ENCODE peak calls at places on chromosomes 11 and 22, in seven cellular contexts. One of them, this sample, is unnamed.

GRCh38 chr11:69870772-69871171 is 51.6 kb upstream of the FGF3 start:
- DNase-seq in CD8-positive, alpha-beta memory T cell: no peak
- DNase-seq in astrocyte: peak; percentile 42
- DNase-seq in HAP-1: no peak
- DNase-seq in body of pancreas: no peak
- DNase-seq in BE2C: no peak
- DNase-seq in gastrocnemius medialis: no peak
- DNase-seq in this sample: no peak

GRCh38 chr22:41681616-41682015 is 7.1 kb downstream of the SNU13 start:
- DNase-seq in CD8-positive, alpha-beta memory T cell: no peak
- DNase-seq in astrocyte: no peak
- DNase-seq in HAP-1: no peak
- DNase-seq in body of pancreas: no peak
- DNase-seq in BE2C: no peak
- DNase-seq in gastrocnemius medialis: no peak
- DNase-seq in this sample: no peak

GRCh38 chr11:112789481-112789880 is 171.7 kb upstream of the NCAM1 start:
- DNase-seq in CD8-positive, alpha-beta memory T cell: no peak
- DNase-seq in astrocyte: no peak
- DNase-seq in HAP-1: no peak
- DNase-seq in body of pancreas: no peak
- DNase-seq in BE2C: no peak
- DNase-seq in gastrocnemius medialis: no peak
- DNase-seq in this sample: no peak

GRCh38 chr11:119433369-119433749 is 10.4 kb upstream of the THY1 start:
- DNase-seq in CD8-positive, alpha-beta memory T cell: no peak
- DNase-seq in astrocyte: peak; percentile 69
- DNase-seq in HAP-1: no peak
- DNase-seq in body of pancreas: no peak
- DNase-seq in BE2C: no peak
- DNase-seq in gastrocnemius medialis: no peak
- DNase-seq in this sample: no peak

GRCh38 chr11:74311352-74311926 is at the start of gene P4HA3:
- DNase-seq in CD8-positive, alpha-beta memory T cell: peak; percentile 13
- DNase-seq in astrocyte: no peak
- DNase-seq in HAP-1: no peak
- DNase-seq in body of pancreas: peak; percentile 70
- DNase-seq in BE2C: peak; percentile 69
- DNase-seq in gastrocnemius medialis: peak; percentile 45
- DNase-seq in this sample: peak; percentile 16

GRCh38 chr11:76577199-76577920 is 93.2 kb downstream of the LRRC32 start:
- DNase-seq in CD8-positive, alpha-beta memory T cell: no peak
- DNase-seq in astrocyte: peak; percentile 72
- DNase-seq in HAP-1: peak; percentile 28
- DNase-seq in body of pancreas: no peak
- DNase-seq in BE2C: peak; percentile 99
- DNase-seq in gastrocnemius medialis: no peak
- DNase-seq in this sample: no peak

GRCh38 chr11:1049431-1049891 is 12.9 kb upstream of the MUC6 start:
- DNase-seq in CD8-positive, alpha-beta memory T cell: no peak
- DNase-seq in astrocyte: no peak
- DNase-seq in HAP-1: no peak
- DNase-seq in body of pancreas: peak; percentile 53
- DNase-seq in BE2C: peak; percentile 3
- DNase-seq in gastrocnemius medialis: peak; percentile 10
- DNase-seq in this sample: no peak

GRCh38 chr11:70735976-70736375 is 337.6 kb downstream of the CTTN start:
- DNase-seq in CD8-positive, alpha-beta memory T cell: no peak
- DNase-seq in astrocyte: no peak
- DNase-seq in HAP-1: no peak
- DNase-seq in body of pancreas: no peak
- DNase-seq in BE2C: no peak
- DNase-seq in gastrocnemius medialis: no peak
- DNase-seq in this sample: no peak

GRCh38 chr11:93735627-93736026 is 5.7 kb downstream of the TAF1D start:
- DNase-seq in CD8-positive, alpha-beta memory T cell: no peak
- DNase-seq in astrocyte: no peak
- DNase-seq in HAP-1: no peak
- DNase-seq in body of pancreas: no peak
- DNase-seq in BE2C: no peak
- DNase-seq in gastrocnemius medialis: no peak
- DNase-seq in this sample: no peak

GRCh38 chr11:65180877-65181568 is 705 bp upstream of the CAPN1 start:
- DNase-seq in CD8-positive, alpha-beta memory T cell: peak; percentile 35
- DNase-seq in astrocyte: peak; percentile 36
- DNase-seq in HAP-1: peak; percentile 88
- DNase-seq in body of pancreas: peak; percentile 72
- DNase-seq in BE2C: peak; percentile 82
- DNase-seq in gastrocnemius medialis: peak; percentile 66
- DNase-seq in this sample: peak; percentile 37

GRCh38 chr11:123300874-123301695 is 106.0 kb upstream of the CLMP start:
- DNase-seq in CD8-positive, alpha-beta memory T cell: no peak
- DNase-seq in astrocyte: peak; percentile 60
- DNase-seq in HAP-1: no peak
- DNase-seq in body of pancreas: no peak
- DNase-seq in BE2C: no peak
- DNase-seq in gastrocnemius medialis: no peak
- DNase-seq in this sample: no peak

GRCh38 chr11:35340101-35340500 is 79.3 kb downstream of the SLC1A2 start:
- DNase-seq in CD8-positive, alpha-beta memory T cell: no peak
- DNase-seq in astrocyte: no peak
- DNase-seq in HAP-1: no peak
- DNase-seq in body of pancreas: no peak
- DNase-seq in BE2C: no peak
- DNase-seq in gastrocnemius medialis: no peak
- DNase-seq in this sample: no peak

GRCh38 chr11:2741377-2742131 is 41.8 kb upstream of the KCNQ1OT1 start:
- DNase-seq in CD8-positive, alpha-beta memory T cell: no peak
- DNase-seq in astrocyte: peak; percentile 62
- DNase-seq in HAP-1: no peak
- DNase-seq in body of pancreas: no peak
- DNase-seq in BE2C: no peak
- DNase-seq in gastrocnemius medialis: no peak
- DNase-seq in this sample: no peak

GRCh38 chr11:87926250-87926970 is 248.8 kb downstream of the RAB38 start:
- DNase-seq in CD8-positive, alpha-beta memory T cell: no peak
- DNase-seq in astrocyte: peak; percentile 65
- DNase-seq in HAP-1: no peak
- DNase-seq in body of pancreas: no peak
- DNase-seq in BE2C: no peak
- DNase-seq in gastrocnemius medialis: no peak
- DNase-seq in this sample: no peak

GRCh38 chr11:44680982-44681597 is 45.7 kb upstream of the TSPAN18 start:
- DNase-seq in CD8-positive, alpha-beta memory T cell: no peak
- DNase-seq in astrocyte: peak; percentile 31
- DNase-seq in HAP-1: no peak
- DNase-seq in body of pancreas: no peak
- DNase-seq in BE2C: no peak
- DNase-seq in gastrocnemius medialis: no peak
- DNase-seq in this sample: no peak

GRCh38 chr22:48751539-48752437 is 1075.9 kb downstream of the BRD1 start:
- DNase-seq in CD8-positive, alpha-beta memory T cell: no peak
- DNase-seq in astrocyte: no peak
- DNase-seq in HAP-1: no peak
- DNase-seq in body of pancreas: no peak
- DNase-seq in BE2C: no peak
- DNase-seq in gastrocnemius medialis: no peak
- DNase-seq in this sample: no peak

GRCh38 chr22:27988704-27989103 is 69.6 kb upstream of the PITPNB start:
- DNase-seq in CD8-positive, alpha-beta memory T cell: no peak
- DNase-seq in astrocyte: no peak
- DNase-seq in HAP-1: peak; percentile 5
- DNase-seq in body of pancreas: no peak
- DNase-seq in BE2C: no peak
- DNase-seq in gastrocnemius medialis: no peak
- DNase-seq in this sample: no peak

GRCh38 chr11:134973801-134974200 is 561.8 kb upstream of the B3GAT1 start:
- DNase-seq in CD8-positive, alpha-beta memory T cell: no peak
- DNase-seq in astrocyte: no peak
- DNase-seq in HAP-1: no peak
- DNase-seq in body of pancreas: no peak
- DNase-seq in BE2C: no peak
- DNase-seq in gastrocnemius medialis: no peak
- DNase-seq in this sample: no peak

GRCh38 chr11:63940786-63941185 is 2.0 kb downstream of the NAA40 start:
- DNase-seq in CD8-positive, alpha-beta memory T cell: no peak
- DNase-seq in astrocyte: no peak
- DNase-seq in HAP-1: no peak
- DNase-seq in body of pancreas: no peak
- DNase-seq in BE2C: no peak
- DNase-seq in gastrocnemius medialis: no peak
- DNase-seq in this sample: no peak
- H3K4me1 ChIP-seq in CD8-positive, alpha-beta memory T cell: peaks cover 15% of the 10 kb centered on the region
- H3K4me1 ChIP-seq in astrocyte: no peaks in the 10 kb centered on the region
- H3K4me1 ChIP-seq in HAP-1: peaks cover 3% of the 10 kb centered on the region
- H3K4me1 ChIP-seq in body of pancreas: peaks cover 28% of the 10 kb centered on the region
- H3K4me1 ChIP-seq in BE2C: peaks cover 12% of the 10 kb centered on the region
- H3K4me1 ChIP-seq in gastrocnemius medialis: peaks cover 41% of the 10 kb centered on the region
- H3K4me1 ChIP-seq in this sample: no peaks in the 10 kb centered on the region

DNA sequence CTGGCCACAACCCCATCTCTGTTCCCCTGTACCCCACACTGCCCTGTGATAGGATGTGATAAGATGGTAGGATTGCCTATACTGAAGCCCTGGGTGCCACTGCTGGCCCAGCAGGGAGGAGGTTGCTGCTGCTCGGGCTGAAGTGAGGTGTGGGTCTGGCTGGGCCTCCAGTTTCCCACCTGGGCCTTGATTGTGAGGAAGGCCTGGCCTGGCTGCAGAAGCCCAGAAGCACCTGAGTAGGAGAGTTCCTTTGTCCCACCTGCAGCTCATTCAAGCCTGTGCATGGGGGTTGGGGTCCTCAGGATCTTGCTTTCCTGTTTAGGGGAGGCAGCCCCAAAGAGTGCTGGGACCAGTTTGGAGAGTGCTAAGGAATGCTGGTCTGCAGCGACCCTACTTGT is 3.3 kb downstream of the ST3GAL4 start:
- DNase-seq in CD8-positive, alpha-beta memory T cell: no peak
- DNase-seq in astrocyte: no peak
- DNase-seq in HAP-1: no peak
- DNase-seq in body of pancreas: no peak
- DNase-seq in BE2C: no peak
- DNase-seq in gastrocnemius medialis: no peak
- DNase-seq in this sample: no peak
- H3K4me1 ChIP-seq in CD8-positive, alpha-beta memory T cell: peaks cover 14% of the 10 kb centered on the region
- H3K4me1 ChIP-seq in astrocyte: peaks cover 33% of the 10 kb centered on the region
- H3K4me1 ChIP-seq in HAP-1: peaks cover 19% of the 10 kb centered on the region
- H3K4me1 ChIP-seq in body of pancreas: peaks cover 21% of the 10 kb centered on the region
- H3K4me1 ChIP-seq in BE2C: no peaks in the 10 kb centered on the region
- H3K4me1 ChIP-seq in gastrocnemius medialis: peaks cover 26% of the 10 kb centered on the region
- H3K4me1 ChIP-seq in this sample: peaks cover 10% of the 10 kb centered on the region

DNA sequence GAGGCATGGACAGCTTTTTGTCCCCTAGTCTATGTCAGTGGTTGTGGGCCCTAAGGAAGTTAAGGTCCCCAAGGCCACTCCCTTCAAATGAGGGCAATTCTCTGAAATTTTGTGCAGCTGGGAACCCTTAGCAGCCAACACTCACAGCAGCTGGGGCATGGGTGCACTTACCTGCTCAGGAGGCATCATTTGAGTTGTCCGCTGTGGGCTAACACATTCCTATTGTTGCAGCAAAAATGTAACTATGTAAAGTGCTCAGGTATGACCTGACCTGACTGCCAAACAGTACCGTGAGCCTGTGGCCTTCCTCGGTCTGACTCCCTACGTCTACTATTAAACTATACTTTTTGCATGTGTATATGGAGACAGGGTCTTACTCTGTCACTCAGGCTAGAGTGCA is 5.8 kb upstream of the MRTFA start:
- DNase-seq in CD8-positive, alpha-beta memory T cell: no peak
- DNase-seq in astrocyte: no peak
- DNase-seq in HAP-1: no peak
- DNase-seq in body of pancreas: no peak
- DNase-seq in BE2C: no peak
- DNase-seq in gastrocnemius medialis: no peak
- DNase-seq in this sample: no peak
- H3K4me1 ChIP-seq in CD8-positive, alpha-beta memory T cell: peaks cover 6% of the 10 kb centered on the region
- H3K4me1 ChIP-seq in astrocyte: peaks cover 6% of the 10 kb centered on the region
- H3K4me1 ChIP-seq in HAP-1: peaks cover 3% of the 10 kb centered on the region
- H3K4me1 ChIP-seq in body of pancreas: peaks cover 32% of the 10 kb centered on the region
- H3K4me1 ChIP-seq in BE2C: no peaks in the 10 kb centered on the region
- H3K4me1 ChIP-seq in gastrocnemius medialis: peaks cover 12% of the 10 kb centered on the region
- H3K4me1 ChIP-seq in this sample: no peaks in the 10 kb centered on the region

GRCh38 chr22:37672920-37673453 is 2.4 kb upstream of the LGALS1 start:
- DNase-seq in CD8-positive, alpha-beta memory T cell: no peak
- DNase-seq in astrocyte: no peak
- DNase-seq in HAP-1: no peak
- DNase-seq in body of pancreas: no peak
- DNase-seq in BE2C: no peak
- DNase-seq in gastrocnemius medialis: no peak
- DNase-seq in this sample: no peak

GRCh38 chr22:37674248-37674647 is 1.2 kb upstream of the LGALS1 start:
- DNase-seq in CD8-positive, alpha-beta memory T cell: no peak
- DNase-seq in astrocyte: no peak
- DNase-seq in HAP-1: no peak
- DNase-seq in body of pancreas: no peak
- DNase-seq in BE2C: no peak
- DNase-seq in gastrocnemius medialis: no peak
- DNase-seq in this sample: no peak

GRCh38 chr22:37675930-37676571 is 615 bp downstream of the LGALS1 start:
- DNase-seq in CD8-positive, alpha-beta memory T cell: no peak
- DNase-seq in astrocyte: no peak
- DNase-seq in HAP-1: peak; percentile 41
- DNase-seq in body of pancreas: peak; percentile 40
- DNase-seq in BE2C: peak; percentile 37
- DNase-seq in gastrocnemius medialis: peak; percentile 88
- DNase-seq in this sample: no peak

GRCh38 chr22:37676691-37677627 is 1.5 kb downstream of the LGALS1 start:
- DNase-seq in CD8-positive, alpha-beta memory T cell: peak; percentile 91
- DNase-seq in astrocyte: peak; percentile 95
- DNase-seq in HAP-1: peak; percentile 90
- DNase-seq in body of pancreas: peak; percentile 89
- DNase-seq in BE2C: peak; percentile 94
- DNase-seq in gastrocnemius medialis: peak; percentile 87
- DNase-seq in this sample: no peak

DNA sequence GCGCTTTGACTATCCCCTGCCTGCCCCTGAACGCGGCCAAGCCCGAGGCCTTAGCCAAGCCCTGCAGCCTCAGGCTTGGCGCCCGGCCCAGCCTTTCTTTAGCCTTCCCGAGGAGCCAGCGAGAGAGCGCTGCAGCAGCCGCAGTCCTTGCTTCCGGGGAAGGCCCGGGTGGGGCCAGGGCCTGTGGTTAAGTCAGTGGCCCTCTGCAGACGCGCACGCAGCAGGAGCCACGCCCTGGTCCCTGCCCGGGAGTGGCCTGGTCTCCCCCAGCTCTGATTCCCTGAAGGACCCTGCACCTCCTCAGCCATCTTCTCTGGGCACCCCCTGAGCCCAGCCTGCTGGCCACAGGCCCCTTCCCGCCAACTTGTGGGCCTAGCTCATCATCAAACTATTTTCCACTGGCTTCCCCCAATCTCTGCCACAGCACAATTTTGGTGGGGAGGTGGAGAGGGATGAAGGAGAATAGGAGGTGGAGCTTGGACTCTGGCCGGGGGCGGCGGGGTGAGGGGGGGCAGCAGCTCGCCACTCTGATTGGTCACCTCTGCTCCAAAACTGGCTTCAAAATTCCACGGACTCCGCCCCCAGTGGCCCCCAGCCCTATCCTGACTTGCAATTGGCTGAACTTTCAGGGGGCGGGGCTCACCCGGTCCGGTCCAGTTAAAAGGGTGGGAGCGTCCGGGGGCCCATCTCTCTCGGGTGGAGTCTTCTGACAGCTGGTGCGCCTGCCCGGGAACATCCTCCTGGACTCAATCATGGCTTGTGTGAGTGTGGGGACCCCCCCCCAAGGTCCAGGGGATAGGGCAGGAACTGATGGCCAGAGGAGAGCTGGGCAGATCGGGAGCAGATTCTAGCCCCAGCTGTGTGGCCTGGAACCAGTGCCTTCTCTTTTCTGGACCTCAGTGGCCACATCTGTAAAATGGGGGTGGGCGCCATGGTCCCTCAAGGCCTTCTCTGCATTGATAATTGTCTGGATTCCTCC is at the start of gene LGALS1:
- DNase-seq in CD8-positive, alpha-beta memory T cell: peak; percentile 51
- DNase-seq in astrocyte: peak; percentile 96
- DNase-seq in HAP-1: peak; percentile 94
- DNase-seq in body of pancreas: peak; percentile 93
- DNase-seq in BE2C: peak; percentile 94
- DNase-seq in gastrocnemius medialis: peak; percentile 95
- DNase-seq in this sample: no peak
- H3K4me1 ChIP-seq in CD8-positive, alpha-beta memory T cell: peaks cover 44% of the 10 kb centered on the region
- H3K4me1 ChIP-seq in astrocyte: peaks cover 19% of the 10 kb centered on the region
- H3K4me1 ChIP-seq in HAP-1: peaks cover 27% of the 10 kb centered on the region
- H3K4me1 ChIP-seq in body of pancreas: peaks cover 33% of the 10 kb centered on the region
- H3K4me1 ChIP-seq in BE2C: peaks cover 15% of the 10 kb centered on the region
- H3K4me1 ChIP-seq in gastrocnemius medialis: peaks cover 40% of the 10 kb centered on the region
- H3K4me1 ChIP-seq in this sample: peaks cover 12% of the 10 kb centered on the region

This sample was measured in iPS DF 6.9.